ENCODE peak calls at places on chromosomes 4 and X, in five cellular contexts. V is CD8-positive, alpha-beta T cell; L is psoas muscle; I is keratinocyte; N is aorta. K is an unnamed sample.

GRCh38 chr4:81606796-81607550 is 135.3 kb upstream of the RASGEF1B start:
- DNase-seq in V (no peak), L (no peak), I (no peak), N (peak; percentile 49), K (no peak)

GRCh38 chr4:1416051-1416947 is 10.1 kb upstream of the NKX1-1 start:
- DNase-seq in V (no peak), L (no peak), I (no peak), N (no peak), K (no peak)

GRCh38 chrX:19709812-19710518 is 177.4 kb downstream of the SH3KBP1 start:
- DNase-seq in V (no peak), L (no peak), I (peak; percentile 49), N (no peak), K (no peak)

GRCh38 chrX:2397648-2398340 is 103.0 kb downstream of the DHRSX start:
- DNase-seq in V (no peak), L (no peak), I (no peak), N (no peak), K (no peak)

GRCh38 chr4:5033266-5033945 is 14.1 kb upstream of the CYTL1 start:
- DNase-seq in V (no peak), L (peak; percentile 60), I (no peak), N (peak; percentile 62), K (peak; percentile 48)

GRCh38 chr4:38314663-38315062 is 349.3 kb upstream of the KLF3 start:
- DNase-seq in V (no peak), L (no peak), I (peak; percentile 55), N (no peak), K (no peak)

GRCh38 chr4:96149911-96150310 is 310.0 kb downstream of the PDHA2 start:
- DNase-seq in V (no peak), L (no peak), I (no peak), N (no peak), K (no peak)

GRCh38 chr4:173490817-173491518 is 39.1 kb downstream of the HAND2 start:
- DNase-seq in V (no peak), L (no peak), I (no peak), N (no peak), K (peak; percentile 39)

GRCh38 chr4:1961563-1961962 is 47.2 kb downstream of the NELFA start:
- DNase-seq in V (no peak), L (no peak), I (no peak), N (no peak), K (no peak)

GRCh38 chr4:174716986-174717770 is 111.9 kb downstream of the GLRA3 start:
- DNase-seq in V (no peak), L (no peak), I (no peak), N (no peak), K (no peak)

GRCh38 chr4:166816901-166817300 is 417.4 kb downstream of the SPOCK3 start:
- DNase-seq in V (no peak), L (no peak), I (no peak), N (no peak), K (no peak)

GRCh38 chrX:150958177-150958576 is 25.0 kb upstream of the HMGB3 start:
- DNase-seq in V (no peak), L (no peak), I (no peak), N (no peak), K (no peak)

GRCh38 chr4:144663852-144664488 is 18.0 kb downstream of the HHIP start:
- DNase-seq in V (no peak), L (no peak), I (no peak), N (no peak), K (no peak)

GRCh38 chrX:69307029-69307428 is 141.8 kb upstream of the PJA1 start:
- DNase-seq in V (no peak), L (no peak), I (no peak), N (no peak), K (no peak)

GRCh38 chr4:25477251-25477650 is 100.2 kb downstream of the ANAPC4 start:
- DNase-seq in V (no peak), L (no peak), I (no peak), N (no peak), K (no peak)

GRCh38 chr4:41074227-41074626 is 140.1 kb downstream of the APBB2 start:
- DNase-seq in V (no peak), L (no peak), I (no peak), N (no peak), K (no peak)

GRCh38 chr4:180189639-180190038 is 2053.6 kb upstream of the TENM3 start:
- DNase-seq in V (no peak), L (no peak), I (no peak), N (no peak), K (no peak)

GRCh38 chr4:156858071-156858470 is 113.5 kb downstream of the PDGFC start:
- DNase-seq in V (no peak), L (no peak), I (no peak), N (no peak), K (no peak)

GRCh38 chr4:71816676-71817303 is 32.9 kb upstream of the GC start:
- DNase-seq in V (no peak), L (no peak), I (no peak), N (no peak), K (no peak)

DNA sequence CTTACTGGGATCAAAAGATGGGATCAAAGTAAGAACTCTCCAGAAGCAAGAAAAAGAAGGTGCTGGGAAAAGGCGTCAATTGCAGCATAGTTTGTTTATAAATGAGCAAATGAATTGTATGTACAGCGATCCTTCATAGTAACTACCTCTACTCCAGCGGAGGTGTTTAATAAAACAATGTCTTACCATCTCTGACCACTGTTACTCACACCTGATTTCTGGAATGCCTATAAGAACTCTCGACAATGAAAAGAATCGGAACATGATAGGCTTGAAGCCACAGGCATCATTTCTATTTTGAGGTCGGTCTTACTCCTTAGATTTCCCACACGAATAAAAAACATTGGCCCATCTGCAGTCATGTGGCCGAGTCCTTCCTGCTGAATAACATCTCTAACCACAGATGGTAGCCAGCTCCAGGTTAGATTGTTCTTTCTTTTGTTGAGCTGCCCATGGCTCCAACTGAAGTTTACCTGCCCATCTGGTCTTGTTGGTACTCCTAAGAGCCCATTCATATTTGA is 67.6 kb downstream of the CLDN34 start:
- DNase-seq in V (no peak), L (no peak), I (no peak), N (no peak), K (no peak)
- H3K4me1 ChIP-seq in V (no peaks in the 10 kb centered on the region), L (no peaks in the 10 kb centered on the region), I (peaks cover 3% of the 10 kb centered on the region), N (no peaks in the 10 kb centered on the region), K (no peaks in the 10 kb centered on the region)

DNA sequence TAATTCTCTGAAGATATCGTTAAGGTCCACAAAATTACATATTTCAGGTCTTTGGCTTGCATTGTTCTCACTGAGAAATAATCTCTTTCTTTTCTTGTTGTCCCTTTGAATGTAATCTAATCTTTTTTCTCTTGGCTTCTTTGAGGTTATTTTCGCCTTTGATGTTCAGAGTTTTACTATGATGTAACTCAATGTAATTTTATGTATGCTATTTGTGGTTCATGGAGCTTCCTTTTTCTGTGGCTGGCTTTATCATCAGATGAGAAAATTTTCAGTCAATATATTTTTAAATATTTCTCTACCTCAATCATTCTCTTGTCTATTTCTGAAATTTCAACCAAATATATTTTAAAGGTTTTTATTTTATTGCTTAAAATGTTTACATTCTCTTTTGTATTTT is 672.2 kb downstream of the TRAM1L1 start:
- DNase-seq in V (no peak), L (no peak), I (no peak), N (no peak), K (no peak)
- H3K4me3 ChIP-seq in V (no peak overlapping the region), L (no peak overlapping the region), I (no peak overlapping the region), N (no peak overlapping the region), K (no peak overlapping the region)

DNA sequence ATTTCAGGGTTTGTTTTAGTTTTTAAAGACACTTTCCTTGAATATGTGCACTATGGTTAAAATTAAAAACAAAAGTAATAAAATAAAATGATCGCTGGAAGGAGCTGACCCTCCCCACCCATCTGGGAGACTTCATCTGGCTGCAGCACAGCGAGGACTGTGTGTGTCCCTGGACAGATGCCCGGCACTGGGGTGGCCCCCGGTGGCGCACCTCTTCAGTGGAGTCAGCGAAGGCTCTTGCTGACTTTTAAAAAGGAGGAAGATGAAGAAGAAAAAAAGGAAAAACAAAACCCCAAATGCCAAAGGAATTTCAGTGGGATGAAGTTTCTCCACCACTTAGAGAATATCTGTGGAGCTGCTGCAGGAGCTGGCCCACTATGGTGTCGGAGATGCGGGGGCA is 5.4 kb upstream of the ADGRG4 start:
- DNase-seq in V (no peak), L (no peak), I (no peak), N (no peak), K (no peak)
- H3K27ac ChIP-seq in V (no peak overlapping the region), L (no peak overlapping the region), I (no peak overlapping the region), N (no peak overlapping the region), K (no peak overlapping the region)

DNA sequence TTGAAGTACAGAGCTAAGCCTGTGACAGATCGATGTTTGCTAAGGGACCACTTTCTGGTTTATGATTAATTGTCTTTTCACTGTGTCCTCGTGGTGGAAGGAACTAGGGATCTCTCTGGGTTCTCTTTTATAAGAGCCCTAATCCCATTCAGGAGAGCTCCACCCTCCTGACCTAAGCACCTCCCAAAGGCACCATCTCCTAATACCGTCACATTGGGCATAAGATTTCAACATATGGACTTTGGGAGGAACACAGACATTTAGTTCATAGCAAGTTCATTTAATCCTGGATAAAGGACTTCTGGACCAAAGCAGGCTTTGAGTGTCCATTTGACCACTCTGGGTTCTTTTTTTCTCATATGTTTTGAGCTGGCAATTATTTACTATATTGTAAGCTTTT is 136.9 kb upstream of the IL15 start:
- DNase-seq in V (no peak), L (no peak), I (no peak), N (no peak), K (no peak)
- H3K4me1 ChIP-seq in V (no peaks in the 10 kb centered on the region), L (no peaks in the 10 kb centered on the region), I (no peaks in the 10 kb centered on the region), N (no peaks in the 10 kb centered on the region), K (no peaks in the 10 kb centered on the region)

GRCh38 chr4:79064806-79065205 is 125.6 kb upstream of the PAQR3 start:
- DNase-seq in V (no peak), L (no peak), I (no peak), N (no peak), K (no peak)

GRCh38 chr4:79059631-79060399 is 120.6 kb upstream of the PAQR3 start:
- DNase-seq in V (no peak), L (no peak), I (no peak), N (no peak), K (no peak)

DNA sequence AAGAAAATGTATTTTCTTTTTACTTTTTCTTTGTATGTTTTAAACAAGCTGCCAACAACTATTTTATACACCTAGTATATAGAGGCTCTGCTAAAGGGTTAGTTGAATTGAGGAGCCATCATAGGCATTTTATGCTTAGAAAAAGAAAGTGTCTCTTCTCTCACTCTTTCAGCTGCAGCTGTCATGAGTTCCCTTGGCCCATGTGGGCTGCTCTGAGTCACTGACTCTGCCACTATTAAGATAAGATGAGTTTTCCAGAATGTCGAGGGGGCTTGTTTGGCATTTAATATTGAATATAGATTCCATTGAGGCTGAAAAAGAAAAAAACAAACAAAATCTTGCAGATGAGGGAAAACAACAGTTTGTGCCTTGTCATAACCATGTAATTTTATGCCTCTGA is 126.0 kb upstream of the PAQR3 start:
- DNase-seq in V (no peak), L (no peak), I (no peak), N (no peak), K (no peak)
- H3K4me3 ChIP-seq in V (no peak overlapping the region), L (no peak overlapping the region), I (no peak overlapping the region), N (no peak overlapping the region), K (no peak overlapping the region)

DNA sequence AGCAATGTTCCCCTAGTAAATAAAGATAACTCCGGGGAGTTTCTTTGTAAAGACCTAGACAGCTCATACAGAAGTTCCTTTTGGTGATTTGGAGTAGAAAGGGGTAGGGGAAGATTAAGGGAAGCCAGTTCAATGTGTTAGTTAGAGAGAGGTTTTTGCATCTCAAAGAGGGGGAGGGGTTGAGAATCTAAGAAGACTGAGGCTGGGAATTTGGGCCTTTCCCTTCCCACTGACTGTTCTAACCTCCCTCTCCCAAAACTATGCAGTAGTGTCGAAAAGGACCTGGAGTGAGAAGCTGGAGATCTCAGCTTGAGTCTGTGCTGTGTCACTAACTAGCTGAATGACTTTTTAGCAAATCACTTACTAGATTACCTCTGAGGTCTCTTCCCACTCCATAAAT is 55.7 kb upstream of the CCDC160 start:
- DNase-seq in V (no peak), L (no peak), I (no peak), N (no peak), K (no peak)
- H3K27ac ChIP-seq in V (no peak overlapping the region), L (no peak overlapping the region), I (no peak overlapping the region), N (no peak overlapping the region), K (no peak overlapping the region)